ENCODE peak calls at places on chromosomes 3 and 15, in six cellular contexts. I is HCT116, X is SK-N-SH, F is HepG2, R is K562, L is GM12878. Y is an unnamed sample.
A peak's percentile ranks its signal among the peaks of the same experiment; 100 is the strongest.

GRCh38 chr3:32991781-32992180 is 40.3 kb downstream of the CCR4 start:
- DNase-seq in L (no peak), I (no peak), X (no peak), R (no peak), F (no peak), Y (no peak)

GRCh38 chr3:61057491-61057890 is 193.8 kb downstream of the FHIT start:
- DNase-seq in I (no peak), F (no peak), L (no peak), X (no peak), R (no peak), Y (no peak)

GRCh38 chr15:90029024-90029423 is 27.9 kb downstream of the ZNF710 start:
- DNase-seq in X (no peak), R (no peak), I (no peak), F (peak; percentile 72), L (no peak), Y (no peak)

GRCh38 chr3:48524970-48525369 is 21.0 kb upstream of the SHISA5 start:
- DNase-seq in R (no peak), I (no peak), F (no peak), L (no peak), X (no peak), Y (no peak)

GRCh38 chr15:64855206-64856000 is 13.7 kb downstream of the PLEKHO2 start:
- DNase-seq in X (no peak), R (no peak), I (no peak), F (no peak), L (no peak), Y (no peak)

GRCh38 chr3:70815817-70816216 is 503.4 kb upstream of the MDFIC2 start:
- DNase-seq in R (no peak), F (no peak), I (no peak), L (no peak), X (no peak), Y (no peak)

GRCh38 chr3:146747928-146748327 is 142.8 kb upstream of the PLSCR5 start:
- DNase-seq in I (peak; percentile 4), L (no peak), X (no peak), F (no peak), R (no peak), Y (peak; percentile 35)

GRCh38 chr3:121989943-121990342 is 32.1 kb downstream of the ILDR1 start:
- DNase-seq in L (no peak), X (no peak), F (no peak), I (no peak), R (no peak), Y (no peak)

GRCh38 chr15:39350785-39351184 is 230.1 kb upstream of the THBS1 start:
- DNase-seq in F (no peak), R (no peak), I (no peak), L (no peak), X (no peak), Y (no peak)

GRCh38 chr15:59137566-59137965 is 32.6 kb downstream of the CCNB2 start:
- DNase-seq in R (no peak), I (no peak), F (no peak), L (no peak), X (no peak), Y (no peak)

GRCh38 chr15:59138243-59138642 is 33.3 kb downstream of the CCNB2 start:
- DNase-seq in I (peak; percentile 46), F (peak; percentile 54), X (peak; percentile 72), R (peak; percentile 87), L (no peak), Y (peak; percentile 64)

GRCh38 chr15:59143281-59143680 is 38.3 kb downstream of the CCNB2 start:
- DNase-seq in F (no peak), I (no peak), L (no peak), R (no peak), X (no peak), Y (no peak)

DNA sequence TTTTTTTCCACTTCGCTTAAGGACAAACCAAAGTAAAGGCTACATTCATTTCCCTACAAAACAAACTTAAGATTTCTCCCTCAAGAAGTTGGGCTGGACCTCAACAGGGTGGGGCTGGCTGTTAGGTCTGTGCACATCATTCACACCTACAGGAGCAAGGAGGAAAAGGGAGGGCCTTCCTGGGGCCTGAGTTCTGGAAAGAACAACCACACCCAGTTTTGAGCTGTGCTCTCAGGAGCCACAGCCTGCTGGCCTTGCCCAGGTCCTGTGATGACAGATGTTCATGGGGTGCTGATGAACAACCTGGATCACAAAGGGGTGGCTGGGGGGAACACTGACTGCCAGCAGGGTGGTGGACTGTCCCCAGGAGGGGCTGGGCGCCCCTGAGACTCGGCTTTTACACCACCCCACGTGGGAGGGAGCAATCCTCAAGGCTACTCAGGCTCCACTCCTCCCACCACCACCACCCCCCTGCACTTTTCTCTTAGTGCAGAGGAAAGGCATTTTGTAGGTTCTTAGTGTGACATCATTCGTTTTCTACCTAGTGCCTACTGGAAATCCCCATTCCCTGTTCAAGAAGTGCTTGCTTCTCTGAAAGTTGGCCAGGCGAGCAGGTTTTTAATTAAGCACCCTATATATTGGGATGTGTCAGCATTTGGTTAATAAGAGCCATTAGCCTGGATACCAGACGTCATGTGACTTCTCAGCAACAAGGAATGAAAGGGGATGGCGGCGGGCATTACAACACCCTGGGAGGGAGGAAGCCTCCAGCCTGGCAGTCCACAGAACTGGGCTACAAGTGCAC is 35.7 kb downstream of the CCNB2 start:
- DNase-seq in F (no peak), R (peak; percentile 31), L (no peak), I (no peak), X (no peak), Y (no peak)
- TF ChIP-seq POLR2AphosphoS5 in F (no peak), R (no peak), L (no peak), I (no peak), X (no peak), Y (no peak)

GRCh38 chr3:157132936-157133335 is 27.0 kb downstream of the CCNL1 start:
- DNase-seq in R (no peak), X (no peak), L (no peak), I (no peak), F (no peak), Y (no peak)
- H3K9ac ChIP-seq in R (no peak overlapping the region), X (no peak overlapping the region), L (no peak overlapping the region), I (no peak overlapping the region), F (no peak overlapping the region), Y (no peak overlapping the region)

DNA sequence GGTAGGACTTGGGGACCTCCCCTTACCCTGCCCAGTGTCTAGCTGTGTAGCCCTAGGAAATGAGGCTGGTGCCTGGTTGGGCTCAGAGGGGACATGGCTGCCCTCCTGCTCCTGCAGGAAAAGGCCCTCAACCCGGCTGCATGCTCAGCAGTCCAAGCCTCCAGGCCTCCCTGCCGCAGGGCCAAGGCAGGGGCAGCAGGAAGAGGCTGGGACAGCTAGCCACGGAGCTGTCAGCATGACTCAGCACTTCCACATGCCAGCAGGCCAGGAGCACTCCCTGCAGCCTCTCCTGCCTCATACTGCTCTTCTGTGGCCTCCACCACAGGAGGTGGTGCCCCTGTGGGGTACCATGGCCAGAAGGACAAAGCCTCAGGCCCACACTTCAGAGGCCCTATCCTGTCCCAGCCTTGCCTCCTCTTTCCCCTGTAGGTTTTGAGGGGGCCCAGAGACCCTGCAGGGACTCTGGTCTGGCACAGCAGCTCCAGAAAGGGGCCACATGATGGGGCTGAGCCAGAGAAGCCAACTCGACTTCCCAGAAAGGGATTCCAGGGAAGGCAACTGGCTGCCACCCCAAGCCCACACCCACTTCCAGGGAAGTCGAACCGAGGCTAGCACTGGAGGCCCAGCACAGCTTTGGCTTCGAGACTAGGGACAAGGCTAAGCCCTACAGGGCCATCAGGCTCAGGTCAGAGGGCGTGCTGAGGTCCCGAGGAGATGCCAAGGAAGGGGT is 19.5 kb downstream of the TKT start:
- DNase-seq in I (peak; percentile 34), F (peak; percentile 52), X (no peak), R (peak; percentile 54), L (no peak), Y (peak; percentile 90)
- H2AFZ ChIP-seq in I (no peak overlapping the region), F (no peak overlapping the region), X (no peak overlapping the region), R (no peak overlapping the region), L (no peak overlapping the region), Y (no peak overlapping the region)

DNA sequence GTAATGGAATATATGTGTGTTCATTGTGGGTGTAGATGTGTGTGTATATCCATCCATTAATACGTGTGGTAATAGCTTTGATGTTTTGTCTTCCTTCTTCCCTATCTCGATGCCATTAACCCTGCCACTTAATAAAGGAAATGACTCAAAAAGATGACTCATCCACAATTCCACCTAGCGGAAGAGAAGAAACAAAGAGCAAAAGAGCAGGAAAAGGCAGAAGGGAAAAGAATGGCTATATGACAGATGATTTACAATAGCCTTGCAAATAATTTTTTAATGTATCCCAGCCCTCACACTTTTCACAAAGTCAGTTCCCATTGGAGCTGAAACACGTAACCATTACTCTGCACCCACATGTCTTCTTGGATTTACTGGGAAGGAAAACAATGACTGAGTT is 197.1 kb downstream of the KCNAB1 start:
- DNase-seq in I (peak; percentile 79), F (peak; percentile 28), L (no peak), X (no peak), R (no peak), Y (peak; percentile 96)
- TF ChIP-seq POLR2AphosphoS5 in I (peak; percentile 41), F (no peak), L (no peak), X (peak; percentile 65), R (no peak), Y (peak; percentile 85)

GRCh38 chr3:25836579-25836978 is 46.7 kb downstream of the OXSM start:
- DNase-seq in X (no peak), R (no peak), F (no peak), I (no peak), L (no peak), Y (no peak)

GRCh38 chr3:25826510-25826909 is 36.6 kb downstream of the OXSM start:
- DNase-seq in F (no peak), R (no peak), X (no peak), L (no peak), I (no peak), Y (no peak)

GRCh38 chr3:25834346-25834745 is 44.5 kb downstream of the OXSM start:
- DNase-seq in L (no peak), F (no peak), I (no peak), X (no peak), R (no peak), Y (no peak)

GRCh38 chr3:25830373-25831305 is 40.7 kb downstream of the OXSM start:
- DNase-seq in F (no peak), L (no peak), R (no peak), I (no peak), X (peak; percentile 30), Y (no peak)

DNA sequence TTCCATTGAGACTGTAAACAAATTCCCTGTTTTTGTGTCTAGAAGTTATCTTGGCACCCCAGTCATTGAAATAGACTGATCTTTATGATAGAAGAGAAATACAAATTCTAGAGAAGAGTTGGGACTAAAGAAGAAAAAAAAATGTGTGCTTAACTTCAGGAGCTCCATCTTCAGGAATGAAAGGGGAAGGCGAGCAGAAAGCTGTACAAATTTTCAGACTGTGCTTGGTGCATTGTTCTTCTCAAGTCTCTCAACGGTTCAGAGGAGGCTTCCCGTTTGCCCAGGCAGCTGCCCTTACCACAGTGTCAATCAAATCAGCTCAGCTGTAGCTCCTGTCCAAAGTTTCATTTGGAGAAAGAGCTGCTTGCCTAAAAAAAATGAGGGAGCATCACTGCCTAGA is 41.7 kb downstream of the OXSM start:
- DNase-seq in I (peak; percentile 31), X (peak; percentile 14), F (no peak), L (no peak), R (no peak), Y (peak; percentile 34)
- H3K9ac ChIP-seq in I (no peak overlapping the region), X (no peak overlapping the region), F (no peak overlapping the region), L (no peak overlapping the region), R (no peak overlapping the region), Y (no peak overlapping the region)